ENCODE peak calls at places on chromosomes 12 and 14, in nine cellular contexts. Q is mesendoderm, B is MM.1S, A is mammary epithelial cell, P is GM23248, E is fibroblast of lung, W is SK-N-SH, U is astrocyte, G is IMR-90. N is an unnamed sample. For H3K27me3, the result is how much of the 10 kb centered on the place peaks cover.

GRCh38 chr14:93911975-93912374 is 15.2 kb upstream of the FAM181A start:
- DNase-seq in Q (no peak), B (no peak), A (no peak), P (no peak), E (no peak), W (no peak), U (no peak), G (no peak), N (no peak)

GRCh38 chr12:100141666-100141997 is 1.0 kb downstream of the BLTP3B start:
- DNase-seq in Q (peak), B (peak), A (peak), P (peak), E (peak), W (no peak), U (peak), G (peak), N (no peak)

GRCh38 chr12:49968431-49968830 is 4.3 kb upstream of the AQP6 start:
- DNase-seq in Q (no peak), B (no peak), A (no peak), P (no peak), E (no peak), W (peak), U (no peak), G (no peak), N (no peak)

GRCh38 chr12:14185441-14186192 is 179.9 kb upstream of the ATF7IP start:
- DNase-seq in Q (peak), B (peak), A (peak), P (peak), E (peak), W (peak), U (peak), G (peak), N (peak)

GRCh38 chr14:39488600-39488999 is 56.4 kb upstream of the FBXO33 start:
- DNase-seq in Q (peak), B (no peak), A (no peak), P (peak), E (peak), W (no peak), U (no peak), G (peak), N (peak)

GRCh38 chr14:100302616-100303015 is 3.6 kb downstream of the SLC25A29 start:
- DNase-seq in Q (no peak), B (no peak), A (no peak), P (peak), E (no peak), W (no peak), U (no peak), G (no peak), N (no peak)

GRCh38 chr14:51928568-51928967 is 60.8 kb upstream of the RTRAF start:
- DNase-seq in Q (no peak), B (no peak), A (no peak), P (no peak), E (no peak), W (no peak), U (no peak), G (no peak), N (no peak)

GRCh38 chr14:26702721-26703250 is 105.0 kb upstream of the NOVA1 start:
- DNase-seq in Q (peak), B (no peak), A (no peak), P (peak), E (peak), W (no peak), U (peak), G (no peak), N (no peak)

GRCh38 chr12:11746024-11746771 is 96.7 kb downstream of the ETV6 start:
- DNase-seq in Q (peak), B (no peak), A (peak), P (peak), E (peak), W (no peak), U (peak), G (peak), N (no peak)

GRCh38 chr12:67460388-67460787 is 188.2 kb upstream of the DYRK2 start:
- DNase-seq in Q (no peak), B (no peak), A (no peak), P (no peak), E (no peak), W (no peak), U (no peak), G (no peak), N (no peak)

GRCh38 chr14:104681689-104682074 is 7.7 kb upstream of the INF2 start:
- DNase-seq in Q (peak), B (no peak), A (peak), P (peak), E (peak), W (peak), U (peak), G (peak), N (peak)

GRCh38 chr14:104678901-104679705 is 10.3 kb upstream of the INF2 start:
- DNase-seq in Q (no peak), B (no peak), A (no peak), P (no peak), E (no peak), W (no peak), U (no peak), G (no peak), N (no peak)

GRCh38 chr14:104678346-104678745 is 11.1 kb upstream of the INF2 start:
- DNase-seq in Q (peak), B (no peak), A (no peak), P (peak), E (peak), W (no peak), U (no peak), G (peak), N (peak)

GRCh38 chr14:104680806-104681688 is 8.4 kb upstream of the INF2 start:
- DNase-seq in Q (peak), B (no peak), A (peak), P (peak), E (peak), W (no peak), U (peak), G (peak), N (no peak)

DNA sequence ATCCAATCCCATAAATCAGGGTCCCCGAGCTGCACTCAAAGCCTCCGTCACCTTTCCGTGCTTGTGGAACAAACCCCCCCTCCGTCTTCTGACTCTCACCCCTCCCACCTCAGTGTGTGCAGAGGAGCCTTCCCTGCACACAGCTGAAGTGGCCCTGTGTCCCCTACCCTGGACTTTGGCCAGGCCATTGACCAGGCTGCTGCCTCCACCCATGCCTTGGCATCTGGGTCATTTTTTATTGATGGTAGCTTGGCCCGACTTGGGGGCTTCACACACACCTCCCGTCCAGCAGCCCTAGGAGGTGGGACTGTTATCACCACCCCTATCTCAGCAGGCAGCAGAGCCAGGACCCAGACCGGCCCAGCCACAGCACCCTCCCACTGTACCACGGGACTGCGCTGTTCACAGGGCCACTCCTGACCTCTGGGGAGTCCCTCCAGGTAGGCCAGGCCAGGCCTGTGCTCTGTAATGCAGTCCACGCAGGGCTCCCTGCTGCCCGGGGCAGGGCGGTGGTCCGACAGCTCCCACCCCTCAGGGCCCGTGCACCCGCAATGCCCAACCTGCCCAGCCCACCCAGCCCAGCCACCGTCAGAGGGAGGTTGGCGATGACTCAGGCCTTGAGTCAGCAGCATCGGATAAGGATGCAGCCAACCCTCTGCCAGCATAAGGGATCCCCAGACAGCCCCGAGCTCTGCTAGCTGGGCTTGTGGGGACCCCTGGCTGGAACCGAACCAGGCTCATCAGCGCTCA is 9.2 kb upstream of the INF2 start:
- DNase-seq in Q (peak), B (no peak), A (peak), P (peak), E (peak), W (no peak), U (peak), G (peak), N (peak)
- H3K9ac ChIP-seq in Q (peak), B (no peak), A (peak), P (peak), E (peak), W (peak), U (peak), G (peak), N (no peak)

DNA sequence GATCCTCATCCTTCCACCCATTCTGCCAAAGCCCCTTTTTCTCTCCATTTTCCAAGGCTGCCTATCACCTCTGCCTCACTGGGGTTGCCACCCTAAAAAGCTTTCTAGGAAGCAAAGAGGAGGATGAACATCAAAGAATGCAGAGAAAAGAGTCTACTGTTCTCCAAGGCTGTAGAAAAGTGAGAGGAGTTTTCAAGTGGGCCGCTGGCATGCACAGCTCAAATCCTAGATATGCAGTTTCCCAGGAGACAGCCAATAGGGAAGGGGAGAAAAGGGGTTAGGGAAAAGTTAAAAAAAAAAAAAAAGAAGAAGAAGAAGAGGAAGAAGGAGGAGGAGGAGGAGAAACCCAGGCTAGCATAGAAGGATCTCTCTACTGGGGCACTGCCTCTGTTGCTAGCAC is 650 bp downstream of the BATF start:
- DNase-seq in Q (no peak), B (no peak), A (no peak), P (no peak), E (no peak), W (no peak), U (no peak), G (no peak), N (no peak)
- H3K4me3 ChIP-seq in Q (no peak), B (peak), A (no peak), P (no peak), E (no peak), W (no peak), U (no peak), G (no peak), N (no peak)

DNA sequence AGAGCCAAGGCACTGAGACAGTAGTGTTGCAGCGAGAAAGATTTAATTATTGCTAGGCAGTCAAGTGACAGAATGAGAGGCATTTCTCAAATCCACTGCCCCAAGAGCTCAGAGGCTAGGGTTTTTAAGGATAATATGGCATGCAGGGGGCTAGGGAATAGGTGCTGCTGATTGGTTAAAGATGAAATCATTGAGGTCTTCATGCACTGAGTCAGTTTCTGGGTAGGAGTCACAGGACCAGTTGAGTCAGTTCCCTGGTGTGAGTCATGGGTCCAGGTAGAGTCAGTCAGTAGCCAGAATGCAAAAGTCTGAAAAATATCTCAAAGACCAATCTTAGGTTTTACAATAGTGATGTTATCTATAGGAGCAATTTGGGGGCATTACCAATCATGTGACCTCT is 323.8 kb downstream of the RGS6 start:
- DNase-seq in Q (no peak), B (no peak), A (peak), P (peak), E (no peak), W (no peak), U (peak), G (no peak), N (no peak)
- H3K27me3 ChIP-seq in Q (under half), B (under half), A (under half), P (under half), E (under half), W (under half), U (under half), G (under half), N (under half)

GRCh38 chr12:6536894-6537579 is 2.7 kb downstream of the GAPDH start:
- DNase-seq in Q (peak), B (no peak), A (no peak), P (peak), E (no peak), W (no peak), U (no peak), G (no peak), N (peak)

GRCh38 chr12:6535960-6536847 is 1.9 kb downstream of the GAPDH start:
- DNase-seq in Q (peak), B (no peak), A (no peak), P (peak), E (no peak), W (no peak), U (no peak), G (no peak), N (no peak)

GRCh38 chr12:6540181-6540877 is 6.0 kb downstream of the GAPDH start:
- DNase-seq in Q (peak), B (no peak), A (peak), P (peak), E (peak), W (peak), U (peak), G (peak), N (peak)

GRCh38 chr12:6539276-6540134 is 5.2 kb downstream of the GAPDH start:
- DNase-seq in Q (peak), B (no peak), A (peak), P (peak), E (no peak), W (peak), U (no peak), G (peak), N (peak)

GRCh38 chr12:6538420-6539275 is 4.3 kb downstream of the GAPDH start:
- DNase-seq in Q (peak), B (peak), A (peak), P (peak), E (no peak), W (peak), U (peak), G (peak), N (peak)
- H3K9ac ChIP-seq in Q (no peak), B (no peak), A (no peak), P (peak), E (no peak), W (peak), U (peak), G (peak), N (no peak)

GRCh38 chr14:50659327-50659974 is 8.7 kb downstream of the SAV1 start:
- DNase-seq in Q (peak), B (no peak), A (no peak), P (peak), E (no peak), W (no peak), U (no peak), G (no peak), N (no peak)

GRCh38 chr14:50657753-50658152 is 10.4 kb downstream of the SAV1 start:
- DNase-seq in Q (no peak), B (no peak), A (no peak), P (peak), E (no peak), W (no peak), U (no peak), G (no peak), N (no peak)

DNA sequence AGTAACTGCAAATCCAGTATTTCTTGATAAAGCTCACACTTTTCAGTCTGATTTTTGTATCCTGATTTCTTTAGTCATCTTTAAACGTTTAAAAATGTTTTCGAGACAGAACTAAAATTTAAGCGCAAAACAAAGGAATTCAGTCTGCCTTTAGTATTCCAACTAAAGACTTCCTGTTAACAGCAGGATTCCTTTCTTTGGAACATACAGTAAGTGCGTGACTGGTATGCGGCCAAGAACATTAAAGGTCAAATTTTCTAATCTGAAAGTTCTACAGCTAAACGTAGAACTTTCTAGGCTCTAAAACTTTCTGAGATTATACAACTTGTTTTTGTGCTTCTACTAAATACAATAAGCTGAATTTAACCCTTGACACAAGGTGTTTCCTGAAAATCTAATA is 9.9 kb downstream of the SAV1 start:
- DNase-seq in Q (peak), B (no peak), A (no peak), P (peak), E (peak), W (no peak), U (peak), G (peak), N (no peak)
- H3K4me3 ChIP-seq in Q (no peak), B (no peak), A (no peak), P (peak), E (peak), W (no peak), U (no peak), G (no peak), N (no peak)

GRCh38 chr12:53963005-53963404 is 8.3 kb downstream of the HOXC12 start:
- DNase-seq in Q (no peak), B (no peak), A (no peak), P (no peak), E (no peak), W (no peak), U (no peak), G (no peak), N (no peak)

GRCh38 chr12:53959314-53959713 is 4.6 kb downstream of the HOXC12 start:
- DNase-seq in Q (no peak), B (no peak), A (no peak), P (no peak), E (no peak), W (no peak), U (no peak), G (no peak), N (no peak)

GRCh38 chr12:53961025-53961761 is 6.5 kb downstream of the HOXC12 start:
- DNase-seq in Q (no peak), B (no peak), A (no peak), P (no peak), E (no peak), W (peak), U (no peak), G (no peak), N (peak)

GRCh38 chr12:53958128-53958527 is 3.4 kb downstream of the HOXC12 start:
- DNase-seq in Q (no peak), B (no peak), A (no peak), P (no peak), E (no peak), W (no peak), U (no peak), G (no peak), N (no peak)

DNA sequence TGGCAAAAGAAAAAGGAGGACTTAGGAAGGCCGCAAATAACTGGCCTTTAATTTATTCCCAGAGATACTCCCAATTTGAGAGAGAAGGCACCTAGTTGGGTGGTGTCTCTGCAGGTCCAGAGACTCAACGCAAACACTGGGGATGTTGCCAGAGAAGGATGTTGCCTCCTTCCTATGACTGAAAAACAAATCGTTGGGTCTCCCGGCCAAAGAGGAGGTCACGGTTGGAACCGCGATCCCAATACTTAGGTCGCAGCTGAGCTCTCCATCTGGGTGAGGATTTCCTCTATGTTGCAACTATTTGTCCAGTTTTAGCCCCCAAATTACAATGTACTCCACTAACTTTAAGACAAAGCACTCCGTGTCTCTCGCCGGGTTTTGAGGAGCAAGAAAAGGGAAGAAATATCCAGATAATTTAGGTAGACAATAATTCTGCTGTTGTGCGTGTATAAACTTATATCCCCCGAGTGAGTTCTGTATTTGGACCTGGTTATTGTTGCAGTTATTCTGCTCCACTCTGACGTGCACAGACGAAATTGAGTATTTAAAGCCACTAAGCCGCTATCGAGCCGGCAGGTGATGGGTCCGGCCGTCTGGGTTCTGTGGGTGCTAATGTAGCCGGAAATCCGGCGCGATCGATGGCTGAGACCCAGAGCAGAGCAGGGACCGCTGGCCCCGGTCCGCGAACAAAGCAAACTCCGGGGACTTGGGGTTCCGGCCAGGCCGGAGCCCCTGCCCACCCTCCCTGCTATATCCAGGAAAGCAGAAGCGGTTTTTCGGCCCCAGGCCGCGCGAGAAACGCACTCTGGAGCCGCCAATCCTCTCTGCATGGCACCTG is 5.7 kb downstream of the HOXC12 start:
- DNase-seq in Q (no peak), B (no peak), A (no peak), P (no peak), E (no peak), W (no peak), U (no peak), G (no peak), N (peak)
- H3K27me3 ChIP-seq in Q (half or more), B (half or more), A (under half), P (half or more), E (half or more), W (half or more), U (half or more), G (half or more), N (half or more)

DNA sequence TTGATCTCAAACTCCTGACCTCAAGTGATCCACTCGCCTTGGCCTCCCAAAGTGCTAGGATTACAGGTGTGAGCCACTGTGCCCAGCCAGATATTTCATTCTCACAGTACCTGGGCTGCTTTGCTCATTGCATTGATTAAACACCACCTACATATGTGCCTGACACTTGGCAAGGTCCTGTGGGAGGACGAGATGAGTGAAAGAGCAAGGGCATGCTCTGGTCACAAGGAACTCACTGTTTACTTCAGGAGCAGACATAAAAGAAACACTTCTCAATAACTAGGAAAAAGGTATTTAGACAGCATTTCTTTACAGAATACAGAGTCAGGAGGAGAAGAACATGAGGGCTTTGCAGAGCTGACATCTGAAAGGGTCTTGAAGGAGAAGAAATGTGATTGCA is 91.7 kb downstream of the TMCC3 start:
- DNase-seq in Q (no peak), B (no peak), A (no peak), P (no peak), E (no peak), W (no peak), U (no peak), G (no peak), N (no peak)
- H3K9ac ChIP-seq in Q (no peak), B (no peak), A (no peak), P (no peak), E (no peak), W (no peak), U (no peak), G (no peak), N (no peak)

GRCh38 chr12:52951126-52951525 is 2.2 kb downstream of the KRT18 start:
- DNase-seq in Q (no peak), B (no peak), A (no peak), P (no peak), E (no peak), W (no peak), U (no peak), G (no peak), N (peak)
- H3K4me3 ChIP-seq in Q (no peak), B (no peak), A (no peak), P (no peak), E (no peak), W (peak), U (peak), G (no peak), N (peak)

N was measured in endodermal cell.